ENCODE peak calls at places on chromosomes 16 and 17, in five cellular contexts. B, U, Y, N and C are unnamed samples.

GRCh38 chr16:69762843-69763556 is 868 bp downstream of the WWP2 start:
- DNase-seq in B (peak; percentile 61), U (peak; percentile 19), Y (peak; percentile 46), N (peak; percentile 53), C (peak; percentile 36)

GRCh38 chr17:65457635-65458257 is 103.7 kb downstream of the AXIN2 start:
- DNase-seq in B (no peak), U (no peak), Y (no peak), N (no peak), C (no peak)

GRCh38 chr17:49848019-49848473 is at the start of gene TAC4:
- DNase-seq in B (no peak), U (no peak), Y (no peak), N (no peak), C (no peak)

GRCh38 chr16:89431158-89431584 is 59.2 kb downstream of the ANKRD11 start:
- DNase-seq in B (no peak), U (no peak), Y (peak; percentile 86), N (no peak), C (peak; percentile 71)

GRCh38 chr17:73625975-73626706 is 18.1 kb downstream of the SDK2 start:
- DNase-seq in B (no peak), U (no peak), Y (no peak), N (no peak), C (no peak)

GRCh38 chr17:80441133-80441578 is 26.2 kb downstream of the ENDOV start:
- DNase-seq in B (peak; percentile 19), U (no peak), Y (no peak), N (peak; percentile 56), C (peak; percentile 13)

GRCh38 chr17:48541574-48542113 is 3.3 kb downstream of the HOXB2 start:
- DNase-seq in B (peak; percentile 79), U (no peak), Y (no peak), N (peak; percentile 75), C (no peak)

GRCh38 chr17:77356109-77356689 is 215.4 kb downstream of the SEC14L1 start:
- DNase-seq in B (peak; percentile 65), U (peak; percentile 45), Y (no peak), N (no peak), C (no peak)

GRCh38 chr17:9330903-9331272 is 244.7 kb downstream of the STX8 start:
- DNase-seq in B (no peak), U (no peak), Y (no peak), N (no peak), C (no peak)

GRCh38 chr16:4376126-4376819 is 4.6 kb downstream of the VASN start:
- DNase-seq in B (peak; percentile 85), U (peak; percentile 74), Y (peak; percentile 89), N (peak; percentile 86), C (peak; percentile 78)